ENCODE peak calls at places on chromosomes 4 and X, in ten cellular contexts. One of them, this sample, is unnamed.

GRCh38 chr4:41069268-41069667 is 145.1 kb downstream of the APBB2 start:
- DNase-seq in esophagus muscularis mucosa: no peak
- DNase-seq in H1: no peak
- DNase-seq in GM12878: no peak
- DNase-seq in transverse colon: no peak
- DNase-seq in tibial nerve: no peak
- DNase-seq in K562: no peak
- DNase-seq in stomach: no peak
- DNase-seq in sigmoid colon: no peak
- DNase-seq in ovary: no peak
- DNase-seq in this sample: no peak

GRCh38 chr4:10667651-10668341 is 16.8 kb downstream of the CLNK start:
- DNase-seq in ovary: no peak
- DNase-seq in H1: no peak
- DNase-seq in tibial nerve: no peak
- DNase-seq in stomach: no peak
- DNase-seq in sigmoid colon: no peak
- DNase-seq in esophagus muscularis mucosa: no peak
- DNase-seq in K562: no peak
- DNase-seq in GM12878: no peak
- DNase-seq in transverse colon: no peak
- DNase-seq in this sample: no peak

GRCh38 chr4:47562297-47562696 is 77.2 kb downstream of the ATP10D start:
- DNase-seq in tibial nerve: no peak
- DNase-seq in ovary: no peak
- DNase-seq in transverse colon: no peak
- DNase-seq in esophagus muscularis mucosa: no peak
- DNase-seq in sigmoid colon: no peak
- DNase-seq in K562: no peak
- DNase-seq in GM12878: no peak
- DNase-seq in stomach: no peak
- DNase-seq in H1: no peak
- DNase-seq in this sample: no peak

GRCh38 chr4:41070516-41071281 is 143.6 kb downstream of the APBB2 start:
- DNase-seq in tibial nerve: no peak
- DNase-seq in stomach: no peak
- DNase-seq in sigmoid colon: no peak
- DNase-seq in K562: no peak
- DNase-seq in ovary: no peak
- DNase-seq in GM12878: no peak
- DNase-seq in transverse colon: no peak
- DNase-seq in H1: no peak
- DNase-seq in esophagus muscularis mucosa: no peak
- DNase-seq in this sample: no peak

GRCh38 chr4:67573193-67573592 is 14.7 kb downstream of the STAP1 start:
- DNase-seq in transverse colon: no peak
- DNase-seq in tibial nerve: no peak
- DNase-seq in esophagus muscularis mucosa: no peak
- DNase-seq in K562: no peak
- DNase-seq in ovary: no peak
- DNase-seq in GM12878: no peak
- DNase-seq in sigmoid colon: no peak
- DNase-seq in H1: no peak
- DNase-seq in stomach: no peak
- DNase-seq in this sample: no peak

GRCh38 chr4:66404149-66404548 is 733.9 kb upstream of the EPHA5 start:
- DNase-seq in GM12878: no peak
- DNase-seq in esophagus muscularis mucosa: no peak
- DNase-seq in K562: no peak
- DNase-seq in tibial nerve: no peak
- DNase-seq in stomach: no peak
- DNase-seq in transverse colon: no peak
- DNase-seq in H1: no peak
- DNase-seq in ovary: no peak
- DNase-seq in sigmoid colon: no peak
- DNase-seq in this sample: no peak

GRCh38 chr4:10495651-10496050 is 38.4 kb upstream of the ZNF518B start:
- DNase-seq in stomach: no peak
- DNase-seq in esophagus muscularis mucosa: no peak
- DNase-seq in GM12878: no peak
- DNase-seq in K562: peak; percentile 10
- DNase-seq in sigmoid colon: no peak
- DNase-seq in tibial nerve: no peak
- DNase-seq in ovary: no peak
- DNase-seq in H1: no peak
- DNase-seq in transverse colon: no peak
- DNase-seq in this sample: no peak

GRCh38 chr4:44740201-44740600 is 13.8 kb upstream of the GNPDA2 start:
- DNase-seq in tibial nerve: no peak
- DNase-seq in H1: no peak
- DNase-seq in ovary: no peak
- DNase-seq in stomach: no peak
- DNase-seq in esophagus muscularis mucosa: no peak
- DNase-seq in sigmoid colon: no peak
- DNase-seq in GM12878: no peak
- DNase-seq in transverse colon: no peak
- DNase-seq in K562: no peak
- DNase-seq in this sample: no peak

GRCh38 chrX:40734956-40735317 is 405 bp downstream of the MED14 start:
- DNase-seq in H1: no peak
- DNase-seq in transverse colon: peak; percentile 37
- DNase-seq in GM12878: no peak
- DNase-seq in stomach: no peak
- DNase-seq in ovary: peak; percentile 51
- DNase-seq in esophagus muscularis mucosa: no peak
- DNase-seq in sigmoid colon: peak; percentile 67
- DNase-seq in K562: no peak
- DNase-seq in tibial nerve: no peak
- DNase-seq in this sample: no peak

GRCh38 chr4:146477054-146477453 is 44.7 kb downstream of the SLC10A7 start:
- DNase-seq in GM12878: no peak
- DNase-seq in transverse colon: no peak
- DNase-seq in esophagus muscularis mucosa: no peak
- DNase-seq in sigmoid colon: no peak
- DNase-seq in ovary: no peak
- DNase-seq in tibial nerve: no peak
- DNase-seq in H1: no peak
- DNase-seq in stomach: no peak
- DNase-seq in K562: no peak
- DNase-seq in this sample: no peak

GRCh38 chr4:72629540-72629939 is 60.5 kb upstream of the ADAMTS3 start:
- DNase-seq in sigmoid colon: no peak
- DNase-seq in stomach: no peak
- DNase-seq in H1: no peak
- DNase-seq in tibial nerve: no peak
- DNase-seq in GM12878: no peak
- DNase-seq in transverse colon: no peak
- DNase-seq in ovary: no peak
- DNase-seq in esophagus muscularis mucosa: no peak
- DNase-seq in K562: no peak
- DNase-seq in this sample: no peak

DNA sequence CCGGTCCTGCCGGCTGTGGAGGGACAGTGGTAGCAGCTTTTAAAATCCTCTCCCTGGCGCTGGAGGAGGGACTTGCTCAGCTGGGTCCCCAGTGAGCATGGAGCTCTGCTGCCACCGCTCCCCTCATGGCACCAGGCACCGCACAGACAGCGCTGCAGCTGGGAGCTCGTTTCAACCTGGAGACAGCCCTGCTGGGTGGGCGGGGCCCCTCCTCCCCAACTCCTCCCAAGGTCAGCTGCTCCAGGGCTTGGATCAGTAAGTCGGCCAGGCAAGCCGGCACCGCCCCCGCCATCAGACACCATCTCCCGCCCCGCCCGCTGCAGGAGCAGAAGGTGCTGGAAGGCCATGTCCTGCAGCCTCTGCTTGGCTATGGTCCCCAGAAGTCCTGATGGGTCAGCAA is 16.4 kb downstream of the ZFYVE28 start:
- DNase-seq in ovary: peak; percentile 65
- DNase-seq in transverse colon: peak; percentile 88
- DNase-seq in GM12878: no peak
- DNase-seq in esophagus muscularis mucosa: peak; percentile 94
- DNase-seq in H1: peak; percentile 74
- DNase-seq in K562: peak; percentile 89
- DNase-seq in tibial nerve: no peak
- DNase-seq in sigmoid colon: peak; percentile 86
- DNase-seq in stomach: peak; percentile 81
- DNase-seq in this sample: no peak
- H3K4me3 ChIP-seq in ovary: peak overlapping the region; percentile 1
- H3K4me3 ChIP-seq in transverse colon: no peak overlapping the region
- H3K4me3 ChIP-seq in GM12878: no peak overlapping the region
- H3K4me3 ChIP-seq in esophagus muscularis mucosa: peak overlapping the region; percentile 40
- H3K4me3 ChIP-seq in H1: peak overlapping the region; percentile 19
- H3K4me3 ChIP-seq in K562: no peak overlapping the region
- H3K4me3 ChIP-seq in tibial nerve: no peak overlapping the region
- H3K4me3 ChIP-seq in sigmoid colon: peak overlapping the region; percentile 41
- H3K4me3 ChIP-seq in stomach: peak overlapping the region; percentile 33
- H3K4me3 ChIP-seq in this sample: peak overlapping the region; percentile 37

GRCh38 chrX:143461616-143462015 is 55.7 kb downstream of the SPANXN3 start:
- DNase-seq in sigmoid colon: no peak
- DNase-seq in tibial nerve: no peak
- DNase-seq in K562: no peak
- DNase-seq in GM12878: no peak
- DNase-seq in transverse colon: no peak
- DNase-seq in H1: no peak
- DNase-seq in ovary: no peak
- DNase-seq in stomach: no peak
- DNase-seq in esophagus muscularis mucosa: no peak
- DNase-seq in this sample: no peak

GRCh38 chrX:143462696-143463095 is 54.6 kb downstream of the SPANXN3 start:
- DNase-seq in stomach: no peak
- DNase-seq in H1: no peak
- DNase-seq in ovary: no peak
- DNase-seq in esophagus muscularis mucosa: no peak
- DNase-seq in sigmoid colon: no peak
- DNase-seq in GM12878: no peak
- DNase-seq in tibial nerve: no peak
- DNase-seq in transverse colon: no peak
- DNase-seq in K562: no peak
- DNase-seq in this sample: no peak

DNA sequence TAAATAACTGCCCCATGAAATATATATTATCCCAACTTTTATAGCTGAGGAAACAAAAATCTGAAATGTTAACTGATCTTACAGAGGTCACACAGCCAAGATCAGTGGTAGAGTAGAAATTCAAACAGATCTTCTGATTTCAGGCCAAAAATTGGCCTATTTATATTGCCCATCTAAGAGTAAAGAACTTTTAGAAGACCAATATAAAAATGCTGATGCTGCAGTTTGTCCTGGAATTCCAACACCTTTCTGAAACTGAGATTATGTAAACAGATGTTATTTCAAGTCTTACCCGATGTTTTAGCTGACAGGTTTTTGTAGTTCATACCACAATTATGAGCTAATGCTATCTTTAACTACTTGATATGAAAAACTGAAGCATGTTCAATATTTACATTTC is 51.1 kb downstream of the SPANXN3 start:
- DNase-seq in stomach: no peak
- DNase-seq in tibial nerve: no peak
- DNase-seq in K562: no peak
- DNase-seq in esophagus muscularis mucosa: no peak
- DNase-seq in ovary: no peak
- DNase-seq in H1: no peak
- DNase-seq in GM12878: no peak
- DNase-seq in sigmoid colon: no peak
- DNase-seq in transverse colon: no peak
- DNase-seq in this sample: no peak
- H3K27me3 ChIP-seq in stomach: no peaks in the 10 kb centered on the region
- H3K27me3 ChIP-seq in tibial nerve: no peaks in the 10 kb centered on the region
- H3K27me3 ChIP-seq in K562: no peaks in the 10 kb centered on the region
- H3K27me3 ChIP-seq in esophagus muscularis mucosa: no peaks in the 10 kb centered on the region
- H3K27me3 ChIP-seq in ovary: no peaks in the 10 kb centered on the region
- H3K27me3 ChIP-seq in H1: no peaks in the 10 kb centered on the region
- H3K27me3 ChIP-seq in GM12878: no peaks in the 10 kb centered on the region
- H3K27me3 ChIP-seq in sigmoid colon: no peaks in the 10 kb centered on the region
- H3K27me3 ChIP-seq in transverse colon: no peaks in the 10 kb centered on the region
- H3K27me3 ChIP-seq in this sample: no peaks in the 10 kb centered on the region

DNA sequence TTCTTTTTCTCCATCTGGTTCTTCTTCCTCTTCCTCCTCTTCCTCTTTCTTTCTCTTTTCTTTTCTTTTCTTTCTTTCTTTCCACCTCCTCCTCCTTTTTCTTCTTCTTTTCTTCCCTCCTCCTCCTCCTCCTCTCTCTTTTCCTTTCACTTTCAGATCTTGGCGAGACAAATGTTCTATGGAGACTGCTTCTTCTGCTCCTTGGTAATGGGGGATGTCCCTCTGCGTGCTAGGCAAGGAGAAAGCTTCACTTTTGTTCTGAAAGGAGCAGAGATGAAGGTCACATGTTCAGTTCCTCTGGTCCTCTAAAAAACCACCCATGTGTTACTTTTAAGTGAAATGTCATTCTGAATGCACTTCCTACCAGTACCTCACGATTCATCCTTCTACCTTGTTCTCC is 33.2 kb downstream of the NBDY start:
- DNase-seq in GM12878: no peak
- DNase-seq in tibial nerve: no peak
- DNase-seq in K562: no peak
- DNase-seq in stomach: no peak
- DNase-seq in transverse colon: no peak
- DNase-seq in H1: no peak
- DNase-seq in esophagus muscularis mucosa: no peak
- DNase-seq in sigmoid colon: no peak
- DNase-seq in ovary: no peak
- DNase-seq in this sample: no peak
- TF ChIP-seq EP300 in GM12878: no peak
- TF ChIP-seq EP300 in tibial nerve: no peak
- TF ChIP-seq EP300 in K562: no peak
- TF ChIP-seq EP300 in stomach: no peak
- TF ChIP-seq EP300 in transverse colon: no peak
- TF ChIP-seq EP300 in H1: no peak
- TF ChIP-seq EP300 in esophagus muscularis mucosa: no peak
- TF ChIP-seq EP300 in sigmoid colon: no peak
- TF ChIP-seq EP300 in ovary: no peak
- TF ChIP-seq EP300 in this sample: no peak

GRCh38 chrX:51837451-51837850 is 56.0 kb upstream of the MAGED1 start:
- DNase-seq in GM12878: no peak
- DNase-seq in ovary: no peak
- DNase-seq in tibial nerve: no peak
- DNase-seq in esophagus muscularis mucosa: no peak
- DNase-seq in K562: no peak
- DNase-seq in sigmoid colon: no peak
- DNase-seq in H1: no peak
- DNase-seq in transverse colon: no peak
- DNase-seq in stomach: no peak
- DNase-seq in this sample: no peak
- H3K4me3 ChIP-seq in GM12878: no peak overlapping the region
- H3K4me3 ChIP-seq in ovary: no peak overlapping the region
- H3K4me3 ChIP-seq in tibial nerve: no peak overlapping the region
- H3K4me3 ChIP-seq in esophagus muscularis mucosa: no peak overlapping the region
- H3K4me3 ChIP-seq in K562: no peak overlapping the region
- H3K4me3 ChIP-seq in sigmoid colon: no peak overlapping the region
- H3K4me3 ChIP-seq in H1: no peak overlapping the region
- H3K4me3 ChIP-seq in transverse colon: no peak overlapping the region
- H3K4me3 ChIP-seq in stomach: no peak overlapping the region
- H3K4me3 ChIP-seq in this sample: no peak overlapping the region

GRCh38 chr4:89586864-89587263 is 250.1 kb downstream of the SNCA start:
- DNase-seq in esophagus muscularis mucosa: no peak
- DNase-seq in transverse colon: no peak
- DNase-seq in stomach: no peak
- DNase-seq in ovary: no peak
- DNase-seq in sigmoid colon: no peak
- DNase-seq in tibial nerve: no peak
- DNase-seq in K562: no peak
- DNase-seq in H1: no peak
- DNase-seq in GM12878: no peak
- DNase-seq in this sample: no peak
- H3K27me3 ChIP-seq in esophagus muscularis mucosa: no peaks in the 10 kb centered on the region
- H3K27me3 ChIP-seq in transverse colon: no peaks in the 10 kb centered on the region
- H3K27me3 ChIP-seq in stomach: no peaks in the 10 kb centered on the region
- H3K27me3 ChIP-seq in ovary: no peaks in the 10 kb centered on the region
- H3K27me3 ChIP-seq in sigmoid colon: no peaks in the 10 kb centered on the region
- H3K27me3 ChIP-seq in tibial nerve: no peaks in the 10 kb centered on the region
- H3K27me3 ChIP-seq in K562: no peaks in the 10 kb centered on the region
- H3K27me3 ChIP-seq in H1: peaks cover 11% of the 10 kb centered on the region
- H3K27me3 ChIP-seq in GM12878: no peaks in the 10 kb centered on the region
- H3K27me3 ChIP-seq in this sample: no peaks in the 10 kb centered on the region

GRCh38 chrX:70998402-70999027 is 67.6 kb upstream of the SLC7A3 start:
- DNase-seq in sigmoid colon: no peak
- DNase-seq in H1: no peak
- DNase-seq in ovary: peak; percentile 49
- DNase-seq in stomach: no peak
- DNase-seq in tibial nerve: peak; percentile 19
- DNase-seq in GM12878: no peak
- DNase-seq in K562: no peak
- DNase-seq in esophagus muscularis mucosa: no peak
- DNase-seq in transverse colon: no peak
- DNase-seq in this sample: no peak
- TF ChIP-seq EP300 in sigmoid colon: no peak
- TF ChIP-seq EP300 in H1: no peak
- TF ChIP-seq EP300 in ovary: no peak
- TF ChIP-seq EP300 in stomach: no peak
- TF ChIP-seq EP300 in tibial nerve: no peak
- TF ChIP-seq EP300 in GM12878: no peak
- TF ChIP-seq EP300 in K562: no peak
- TF ChIP-seq EP300 in esophagus muscularis mucosa: no peak
- TF ChIP-seq EP300 in transverse colon: no peak
- TF ChIP-seq EP300 in this sample: no peak